ENCODE peak calls at places on chromosomes 11 and 22, in seven cellular contexts. W is stimulated activated CD4-positive, alpha-beta T cell treated with anti-CD3 and anti-CD28 coated beads, Interleukin-15, amount 100 ng/mL, for 24 hours; J is amniotic epithelial cell; F is stimulated activated naive CD4-positive, alpha-beta T cell; E is HT1080; H is HCEC 1CT; R is HS-5. L is an unnamed sample.

GRCh38 chr11:126720539-126721235 is 279.9 kb downstream of the KIRREL3 start:
- DNase-seq in W (no peak), J (no peak), F (no peak), E (no peak), H (no peak), R (no peak), L (no peak)

GRCh38 chr22:37330200-37331033 is 48.1 kb downstream of the CYTH4 start:
- DNase-seq in W (peak), J (peak), F (no peak), E (peak), H (peak), R (no peak), L (peak)

GRCh38 chr11:12812849-12813248 is 138.6 kb downstream of the TEAD1 start:
- DNase-seq in W (no peak), J (peak), F (no peak), E (no peak), H (no peak), R (no peak), L (peak)

GRCh38 chr11:113992459-113993105 is 17.7 kb downstream of the HTR3A start:
- DNase-seq in W (no peak), J (no peak), F (no peak), E (no peak), H (no peak), R (no peak), L (no peak)

GRCh38 chr11:68036717-68037239 is 2.0 kb upstream of the TCIRG1 start:
- DNase-seq in W (no peak), J (no peak), F (no peak), E (no peak), H (no peak), R (no peak), L (no peak)

GRCh38 chr11:18347471-18348125 is 25.2 kb downstream of the GTF2H1 start:
- DNase-seq in W (no peak), J (no peak), F (no peak), E (peak), H (peak), R (peak), L (peak)

GRCh38 chr11:105211806-105212531 is 72.4 kb upstream of the CARD18 start:
- DNase-seq in W (no peak), J (no peak), F (no peak), E (no peak), H (no peak), R (no peak), L (no peak)

GRCh38 chr11:45362636-45363035 is 76.5 kb upstream of the SYT13 start:
- DNase-seq in W (no peak), J (no peak), F (no peak), E (no peak), H (no peak), R (no peak), L (no peak)

GRCh38 chr11:36492724-36493304 is 17.3 kb downstream of the TRAF6 start:
- DNase-seq in W (peak), J (peak), F (peak), E (peak), H (peak), R (peak), L (peak)

L was measured in RPMI7951.